ENCODE peak calls at places on chromosomes 6 and 20, in four cellular contexts. One of them, this sample, is unnamed.

GRCh38 chr6:107153061-107153460 is 37.7 kb upstream of the BEND3 start:
- DNase-seq in H1: no peak
- DNase-seq in HepG2: no peak
- DNase-seq in GM12878: no peak
- DNase-seq in this sample: no peak

GRCh38 chr6:158688860-158689259 is 39.0 kb downstream of the SYTL3 start:
- DNase-seq in H1: no peak
- DNase-seq in HepG2: no peak
- DNase-seq in GM12878: no peak
- DNase-seq in this sample: no peak

GRCh38 chr6:18317850-18318249 is 53.5 kb upstream of the DEK start:
- DNase-seq in H1: no peak
- DNase-seq in HepG2: no peak
- DNase-seq in GM12878: no peak
- DNase-seq in this sample: no peak

GRCh38 chr20:25035924-25036323 is 22.0 kb downstream of the ACSS1 start:
- DNase-seq in H1: no peak
- DNase-seq in HepG2: no peak
- DNase-seq in GM12878: no peak
- DNase-seq in this sample: no peak

GRCh38 chr6:38114976-38115632 is 295.6 kb downstream of the ZFAND3 start:
- DNase-seq in H1: no peak
- DNase-seq in HepG2: no peak
- DNase-seq in GM12878: no peak
- DNase-seq in this sample: no peak

GRCh38 chr6:66496659-66497058 is 789.6 kb upstream of the EYS start:
- DNase-seq in H1: no peak
- DNase-seq in HepG2: peak
- DNase-seq in GM12878: no peak
- DNase-seq in this sample: peak

GRCh38 chr20:50303573-50304500 is 113.2 kb downstream of the CEBPB start:
- DNase-seq in H1: no peak
- DNase-seq in HepG2: peak
- DNase-seq in GM12878: no peak
- DNase-seq in this sample: no peak

GRCh38 chr6:170178561-170179477 is 112.1 kb downstream of the DLL1 start:
- DNase-seq in H1: no peak
- DNase-seq in HepG2: no peak
- DNase-seq in GM12878: no peak
- DNase-seq in this sample: no peak

GRCh38 chr6:113968472-113968871 is 2.5 kb downstream of the HDAC2 start:
- DNase-seq in H1: no peak
- DNase-seq in HepG2: no peak
- DNase-seq in GM12878: no peak
- DNase-seq in this sample: no peak

GRCh38 chr6:136326038-136326561 is 36.5 kb upstream of the BCLAF1 start:
- DNase-seq in H1: no peak
- DNase-seq in HepG2: peak
- DNase-seq in GM12878: no peak
- DNase-seq in this sample: no peak

GRCh38 chr6:80548496-80548895 is 442.0 kb downstream of the BCKDHB start:
- DNase-seq in H1: no peak
- DNase-seq in HepG2: no peak
- DNase-seq in GM12878: no peak
- DNase-seq in this sample: no peak

GRCh38 chr6:40376113-40376650 is 211.0 kb downstream of the LRFN2 start:
- DNase-seq in H1: no peak
- DNase-seq in HepG2: no peak
- DNase-seq in GM12878: no peak
- DNase-seq in this sample: no peak

GRCh38 chr6:117917176-117917575 is 10.1 kb downstream of the SLC35F1 start:
- DNase-seq in H1: no peak
- DNase-seq in HepG2: no peak
- DNase-seq in GM12878: no peak
- DNase-seq in this sample: no peak

GRCh38 chr6:27433714-27434113 is 39.2 kb downstream of the ZNF184 start:
- DNase-seq in H1: no peak
- DNase-seq in HepG2: no peak
- DNase-seq in GM12878: no peak
- DNase-seq in this sample: no peak

GRCh38 chr6:170035896-170036295 is 255.0 kb downstream of the DLL1 start:
- DNase-seq in H1: no peak
- DNase-seq in HepG2: no peak
- DNase-seq in GM12878: no peak
- DNase-seq in this sample: peak

GRCh38 chr6:156720739-156721714 is 56.2 kb upstream of the ARID1B start:
- DNase-seq in H1: peak
- DNase-seq in HepG2: peak
- DNase-seq in GM12878: peak
- DNase-seq in this sample: peak

GRCh38 chr6:95519228-95520037 is 57.9 kb upstream of the MANEA start:
- DNase-seq in H1: no peak
- DNase-seq in HepG2: no peak
- DNase-seq in GM12878: no peak
- DNase-seq in this sample: no peak

GRCh38 chr6:4281341-4282293 is 146.2 kb upstream of the ECI2 start:
- DNase-seq in H1: peak
- DNase-seq in HepG2: no peak
- DNase-seq in GM12878: peak
- DNase-seq in this sample: no peak

GRCh38 chr6:86031713-86032112 is 389.0 kb upstream of the SYNCRIP start:
- DNase-seq in H1: no peak
- DNase-seq in HepG2: no peak
- DNase-seq in GM12878: no peak
- DNase-seq in this sample: no peak

GRCh38 chr6:116218172-116218633 is 35.7 kb downstream of the TSPYL4 start:
- DNase-seq in H1: no peak
- DNase-seq in HepG2: no peak
- DNase-seq in GM12878: no peak
- DNase-seq in this sample: no peak

GRCh38 chr6:88380083-88380482 is 213.9 kb upstream of the CNR1 start:
- DNase-seq in H1: no peak
- DNase-seq in HepG2: no peak
- DNase-seq in GM12878: no peak
- DNase-seq in this sample: no peak

GRCh38 chr6:148316308-148316707 is 26.3 kb upstream of the SASH1 start:
- DNase-seq in H1: no peak
- DNase-seq in HepG2: no peak
- DNase-seq in GM12878: no peak
- DNase-seq in this sample: no peak

GRCh38 chr6:2781685-2782355 is 16.6 kb downstream of the WRNIP1 start:
- DNase-seq in H1: no peak
- DNase-seq in HepG2: no peak
- DNase-seq in GM12878: no peak
- DNase-seq in this sample: no peak

DNA sequence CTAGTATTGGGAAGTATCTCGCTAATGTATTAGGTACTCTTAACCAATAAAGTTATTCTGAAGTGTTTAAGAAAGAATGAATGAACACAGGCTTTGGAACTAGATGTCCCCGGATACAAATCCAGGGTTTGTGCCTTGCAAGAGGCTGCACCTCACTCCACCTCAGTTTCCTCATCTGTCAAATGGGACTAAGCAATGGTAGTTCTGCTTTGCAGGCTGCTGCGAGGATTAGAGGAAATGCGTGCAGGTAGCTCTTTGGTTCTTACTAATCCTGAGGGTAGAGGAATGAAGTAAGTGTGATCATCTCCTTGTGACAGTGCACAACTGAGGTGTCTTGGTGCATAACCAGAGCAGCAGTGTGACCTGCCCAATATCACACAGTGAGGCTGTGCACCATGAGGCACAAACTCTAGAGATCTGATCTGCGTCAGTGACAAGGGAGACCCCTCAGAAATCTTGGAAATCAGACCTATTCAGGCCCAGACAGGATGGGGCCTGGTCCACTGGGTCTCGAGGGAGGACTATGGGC is 26.7 kb downstream of the ADA start:
- DNase-seq in H1: no peak
- DNase-seq in HepG2: no peak
- DNase-seq in GM12878: no peak
- DNase-seq in this sample: no peak
- TF ChIP-seq YY1 in H1: no peak
- TF ChIP-seq YY1 in HepG2: no peak
- TF ChIP-seq YY1 in GM12878: no peak
- TF ChIP-seq YY1 in this sample: no peak

DNA sequence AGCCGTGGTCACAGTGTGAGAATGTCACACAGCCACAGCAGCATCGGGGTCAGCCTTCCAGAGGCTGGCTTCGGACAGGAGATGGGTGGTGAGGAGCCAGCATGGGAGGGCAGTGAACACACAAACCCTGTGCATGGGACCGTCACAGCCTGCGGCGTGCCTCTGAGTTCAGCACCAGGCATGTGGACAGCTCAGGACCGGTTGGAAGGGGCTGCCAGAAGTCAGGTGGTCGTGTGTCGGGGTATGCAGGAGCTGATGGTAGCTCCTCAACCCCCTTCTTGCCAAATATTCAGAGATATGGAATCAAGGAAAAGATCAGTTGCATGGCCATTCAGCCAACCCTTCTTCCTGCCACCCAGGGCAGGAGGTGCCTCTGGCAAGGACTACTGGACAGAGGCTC is 28.2 kb downstream of the MYT1 start:
- DNase-seq in H1: no peak
- DNase-seq in HepG2: no peak
- DNase-seq in GM12878: no peak
- DNase-seq in this sample: no peak
- TF ChIP-seq SUZ12 in H1: no peak
- TF ChIP-seq SUZ12 in HepG2: no peak
- TF ChIP-seq SUZ12 in GM12878: no peak
- TF ChIP-seq SUZ12 in this sample: no peak

DNA sequence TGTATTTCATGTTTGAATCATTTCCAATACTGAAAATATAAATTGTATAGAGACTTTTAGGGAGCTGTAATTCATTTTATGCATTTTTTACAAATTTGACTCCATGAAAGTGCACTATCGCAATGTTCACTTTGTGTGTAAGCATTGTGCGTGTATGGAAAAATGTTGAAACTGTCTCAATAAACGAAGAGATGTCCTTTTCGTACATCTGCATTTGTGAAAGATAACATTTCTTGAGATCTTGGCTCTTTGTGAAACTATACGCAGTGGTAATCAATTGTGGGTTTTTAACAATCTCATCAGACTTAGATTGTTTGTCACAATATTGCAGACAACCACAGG is 18.6 kb upstream of the ZBP1 start:
- DNase-seq in H1: no peak
- DNase-seq in HepG2: no peak
- DNase-seq in GM12878: no peak
- DNase-seq in this sample: no peak
- H3K4me3 ChIP-seq in H1: no peak
- H3K4me3 ChIP-seq in HepG2: no peak
- H3K4me3 ChIP-seq in GM12878: no peak
- H3K4me3 ChIP-seq in this sample: no peak

DNA sequence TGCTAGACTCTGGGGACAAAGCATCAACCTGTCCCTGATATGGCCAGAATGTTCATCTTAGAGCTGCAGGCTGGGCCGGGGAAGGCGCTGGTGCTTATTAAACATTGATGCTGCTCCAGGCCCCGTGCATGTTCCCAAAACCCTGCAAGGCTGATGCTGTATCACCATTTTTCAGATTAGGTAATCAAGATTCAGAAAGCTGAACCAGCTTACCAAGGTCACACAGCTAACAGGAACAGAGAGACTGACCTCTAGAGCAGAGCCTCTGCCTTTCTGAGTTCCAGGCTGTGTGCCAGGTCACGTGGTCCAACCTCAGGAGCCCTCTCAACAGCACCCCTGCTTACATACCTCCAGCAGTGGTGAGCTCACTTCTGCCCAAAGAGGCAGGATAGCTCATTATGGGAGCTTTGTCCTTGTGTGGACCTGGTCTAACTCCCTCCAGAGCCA is 16.1 kb upstream of the VSTM2L start:
- DNase-seq in H1: no peak
- DNase-seq in HepG2: peak
- DNase-seq in GM12878: peak
- DNase-seq in this sample: no peak
- TF ChIP-seq YY1 in H1: no peak
- TF ChIP-seq YY1 in HepG2: no peak
- TF ChIP-seq YY1 in GM12878: no peak
- TF ChIP-seq YY1 in this sample: no peak

DNA sequence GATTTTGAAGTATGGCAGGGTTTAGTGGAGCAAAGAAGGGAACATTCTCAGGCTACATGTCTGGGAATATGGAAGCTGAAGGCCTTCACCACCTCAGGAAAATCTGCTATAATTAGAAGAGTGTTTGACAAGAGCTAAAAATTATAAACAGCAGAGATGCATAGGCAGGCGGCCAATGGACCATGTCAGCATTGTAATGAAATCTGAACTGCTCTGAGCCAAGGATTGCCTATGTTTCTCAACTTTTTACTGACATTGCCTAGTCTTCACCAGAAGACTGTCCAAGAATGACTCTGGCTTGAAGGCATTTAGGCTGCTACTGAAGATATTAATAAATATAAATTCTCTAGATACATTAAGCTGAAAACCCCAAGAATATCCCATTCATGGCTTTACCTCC is 84.1 kb downstream of the C6orf52 start:
- DNase-seq in H1: no peak
- DNase-seq in HepG2: no peak
- DNase-seq in GM12878: no peak
- DNase-seq in this sample: no peak
- TF ChIP-seq SUZ12 in H1: no peak
- TF ChIP-seq SUZ12 in HepG2: no peak
- TF ChIP-seq SUZ12 in GM12878: no peak
- TF ChIP-seq SUZ12 in this sample: no peak

DNA sequence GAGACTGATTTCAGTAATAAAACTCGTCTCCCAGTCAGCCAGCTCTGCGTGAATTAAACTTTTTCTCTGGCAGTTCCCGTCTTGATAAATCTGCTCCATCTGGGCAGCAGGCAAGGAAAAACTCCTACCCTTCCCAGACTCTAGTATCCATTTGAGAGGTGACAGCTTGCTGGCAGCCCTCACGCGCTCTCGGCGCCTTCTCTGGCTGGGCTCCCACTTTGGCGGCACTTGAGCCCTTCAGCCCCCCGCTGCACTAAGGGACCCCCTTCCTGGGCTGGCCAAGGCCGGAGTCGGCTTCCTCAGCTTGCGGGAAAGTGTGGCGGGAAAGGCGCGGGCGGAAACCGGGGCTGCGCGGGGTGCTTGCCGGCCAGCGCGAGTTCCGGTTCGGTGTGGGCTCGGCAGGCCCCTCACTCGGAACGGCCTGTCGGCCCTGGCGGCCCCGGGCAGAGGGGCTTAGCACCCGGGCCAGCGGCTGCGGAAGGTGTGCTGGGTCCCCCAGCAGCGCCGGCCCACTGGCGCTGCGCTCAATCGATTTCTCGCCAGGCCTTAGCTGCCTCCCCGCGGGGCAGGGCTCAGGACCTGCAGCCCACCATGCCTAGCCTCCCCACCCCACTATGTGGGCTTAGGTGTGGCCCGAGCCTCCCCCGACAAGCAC is 21.8 kb upstream of the GMPR start:
- DNase-seq in H1: no peak
- DNase-seq in HepG2: no peak
- DNase-seq in GM12878: no peak
- DNase-seq in this sample: no peak
- H3K4me3 ChIP-seq in H1: no peak
- H3K4me3 ChIP-seq in HepG2: no peak
- H3K4me3 ChIP-seq in GM12878: no peak
- H3K4me3 ChIP-seq in this sample: no peak

This sample was measured in NT2/D1.